ENCODE peak calls at places on chromosomes 13 and 19, in four cellular contexts. D, H, V and S are unnamed samples.

GRCh38 chr13:110885966-110886365 is 28.9 kb downstream of the ANKRD10 start:
- DNase-seq in D (no peak), H (no peak), V (no peak), S (peak)

GRCh38 chr19:37361994-37362393 is 8.9 kb upstream of the ZNF527 start:
- DNase-seq in D (peak), H (no peak), V (no peak), S (no peak)

GRCh38 chr13:66343224-66343828 is 886.8 kb downstream of the PCDH9 start:
- DNase-seq in D (no peak), H (no peak), V (no peak), S (no peak)

GRCh38 chr19:17686592-17687042 is 1.5 kb downstream of the UNC13A start:
- DNase-seq in D (peak), H (no peak), V (no peak), S (peak)

GRCh38 chr13:73059460-73060250 is 850 bp downstream of the KLF5 start:
- DNase-seq in D (peak), H (no peak), V (peak), S (peak)

GRCh38 chr19:7888145-7888825 is at the start of gene LRRC8E:
- DNase-seq in D (peak), H (peak), V (no peak), S (peak)

GRCh38 chr19:30941591-30941990 is 407.6 kb downstream of the TSHZ3 start:
- DNase-seq in D (no peak), H (no peak), V (no peak), S (no peak)

GRCh38 chr19:14560776-14561108 is 11.1 kb downstream of the NDUFB7 start:
- DNase-seq in D (no peak), H (no peak), V (no peak), S (no peak)

GRCh38 chr19:49911381-49912145 is 14.9 kb upstream of the IL4I1 start:
- DNase-seq in D (no peak), H (no peak), V (no peak), S (no peak)

GRCh38 chr19:46736544-46737274 is 9.1 kb upstream of the FKRP start:
- DNase-seq in D (no peak), H (no peak), V (no peak), S (no peak)

GRCh38 chr13:77338961-77339401 is 12.1 kb upstream of the MYCBP2 start:
- DNase-seq in D (no peak), H (no peak), V (no peak), S (no peak)

GRCh38 chr19:11737964-11738745 is 591 bp downstream of the ZNF823 start:
- DNase-seq in D (peak), H (peak), V (peak), S (peak)

GRCh38 chr13:112079696-112080095 is 12.7 kb downstream of the SOX1 start:
- DNase-seq in D (no peak), H (no peak), V (no peak), S (peak)

GRCh38 chr19:57280913-57281425 is 684 bp downstream of the ZNF460 start:
- DNase-seq in D (peak), H (peak), V (peak), S (no peak)

GRCh38 chr19:2180881-2181617 is 17.3 kb downstream of the DOT1L start:
- DNase-seq in D (no peak), H (no peak), V (no peak), S (no peak)

GRCh38 chr13:68808456-68808855 is 1299.2 kb upstream of the ATXN8OS start:
- DNase-seq in D (no peak), H (no peak), V (no peak), S (no peak)

GRCh38 chr13:31638577-31638976 is 100.7 kb upstream of the RXFP2 start:
- DNase-seq in D (peak), H (peak), V (no peak), S (no peak)

GRCh38 chr19:53865918-53866696 is 1.6 kb upstream of the MYADM start:
- DNase-seq in D (peak), H (peak), V (no peak), S (peak)

GRCh38 chr13:39297023-39297422 is 258.8 kb downstream of the NHLRC3 start:
- DNase-seq in D (no peak), H (no peak), V (no peak), S (no peak)

GRCh38 chr19:15991602-15992001 is 42.8 kb downstream of the OR10H4 start:
- DNase-seq in D (no peak), H (no peak), V (no peak), S (no peak)

GRCh38 chr13:20401586-20401957 is 124.1 kb downstream of the CRYL1 start:
- DNase-seq in D (no peak), H (peak), V (no peak), S (no peak)

GRCh38 chr19:51421229-51422052 is 4.0 kb upstream of the SIGLEC10 start:
- DNase-seq in D (no peak), H (no peak), V (peak), S (no peak)

GRCh38 chr19:53328967-53329366 is 4.6 kb upstream of the ZNF845 start:
- DNase-seq in D (peak), H (peak), V (no peak), S (peak)

GRCh38 chr13:19601749-19602725 is 31.4 kb upstream of the MPHOSPH8 start:
- DNase-seq in D (peak), H (peak), V (no peak), S (peak)

GRCh38 chr19:3710265-3710812 is 2.2 kb downstream of the TJP3 start:
- DNase-seq in D (no peak), H (peak), V (no peak), S (peak)

DNA sequence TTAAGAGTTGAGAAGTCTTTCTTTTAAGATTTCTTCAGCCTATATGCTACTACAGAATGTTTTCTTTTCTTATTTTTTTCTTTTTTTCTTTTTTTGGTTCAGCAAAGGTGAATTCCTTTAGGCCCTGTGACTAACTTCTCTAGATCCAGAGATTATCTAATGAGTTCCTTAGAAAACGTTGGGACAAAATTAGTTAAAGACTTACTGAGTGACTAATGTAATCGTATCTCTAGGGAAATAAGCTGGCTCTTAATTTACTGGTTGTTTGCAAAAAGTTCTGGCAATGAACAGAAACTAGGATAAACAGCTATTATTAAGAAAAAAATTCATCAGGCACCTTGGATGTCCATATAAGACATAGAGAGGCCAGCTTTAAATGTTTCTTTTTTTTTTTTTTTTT is 30.7 kb upstream of the CSNK1A1L start:
- DNase-seq in D (peak), H (no peak), V (no peak), S (no peak)
- H3K4me3 ChIP-seq in D (no peak), H (no peak), V (no peak), S (no peak)

GRCh38 chr13:33231339-33231738 is 54.2 kb downstream of the STARD13 start:
- DNase-seq in D (no peak), H (no peak), V (no peak), S (no peak)
- H3K9ac ChIP-seq in D (peak), H (no peak), V (no peak), S (no peak)

GRCh38 chr13:44193731-44194130 is 179.9 kb upstream of the SERP2 start:
- DNase-seq in D (no peak), H (no peak), V (no peak), S (no peak)

GRCh38 chr13:44188257-44188656 is 185.4 kb upstream of the SERP2 start:
- DNase-seq in D (peak), H (peak), V (no peak), S (no peak)

GRCh38 chr13:44191504-44192171 is 182.0 kb upstream of the SERP2 start:
- DNase-seq in D (peak), H (peak), V (peak), S (peak)

GRCh38 chr13:44189085-44189484 is 184.5 kb upstream of the SERP2 start:
- DNase-seq in D (no peak), H (no peak), V (no peak), S (no peak)

GRCh38 chr13:44191103-44191502 is 182.5 kb upstream of the SERP2 start:
- DNase-seq in D (no peak), H (no peak), V (no peak), S (no peak)
- H3K4me3 ChIP-seq in D (peak), H (no peak), V (no peak), S (no peak)

DNA sequence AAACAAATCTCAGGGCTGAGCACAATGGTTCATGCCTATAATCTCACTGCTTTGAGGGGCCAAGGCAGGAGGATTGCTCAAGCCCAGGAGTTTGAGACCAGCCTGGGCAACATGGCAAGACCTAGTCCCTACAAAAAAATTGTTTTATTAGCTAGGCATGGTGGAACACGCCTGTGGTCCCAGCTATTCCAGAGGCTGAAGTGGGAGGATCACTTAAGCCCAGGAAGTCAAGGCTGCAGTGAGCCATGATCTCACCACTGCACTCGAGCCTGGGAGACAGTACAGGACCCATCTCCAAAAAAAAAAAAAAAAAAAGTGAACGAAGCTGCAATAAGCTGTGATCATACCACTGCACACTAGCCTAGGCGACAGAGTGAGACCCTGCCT is 25.1 kb downstream of the ABCC4 start:
- DNase-seq in D (no peak), H (no peak), V (no peak), S (no peak)
- H3K9ac ChIP-seq in D (no peak), H (no peak), V (no peak), S (no peak)

DNA sequence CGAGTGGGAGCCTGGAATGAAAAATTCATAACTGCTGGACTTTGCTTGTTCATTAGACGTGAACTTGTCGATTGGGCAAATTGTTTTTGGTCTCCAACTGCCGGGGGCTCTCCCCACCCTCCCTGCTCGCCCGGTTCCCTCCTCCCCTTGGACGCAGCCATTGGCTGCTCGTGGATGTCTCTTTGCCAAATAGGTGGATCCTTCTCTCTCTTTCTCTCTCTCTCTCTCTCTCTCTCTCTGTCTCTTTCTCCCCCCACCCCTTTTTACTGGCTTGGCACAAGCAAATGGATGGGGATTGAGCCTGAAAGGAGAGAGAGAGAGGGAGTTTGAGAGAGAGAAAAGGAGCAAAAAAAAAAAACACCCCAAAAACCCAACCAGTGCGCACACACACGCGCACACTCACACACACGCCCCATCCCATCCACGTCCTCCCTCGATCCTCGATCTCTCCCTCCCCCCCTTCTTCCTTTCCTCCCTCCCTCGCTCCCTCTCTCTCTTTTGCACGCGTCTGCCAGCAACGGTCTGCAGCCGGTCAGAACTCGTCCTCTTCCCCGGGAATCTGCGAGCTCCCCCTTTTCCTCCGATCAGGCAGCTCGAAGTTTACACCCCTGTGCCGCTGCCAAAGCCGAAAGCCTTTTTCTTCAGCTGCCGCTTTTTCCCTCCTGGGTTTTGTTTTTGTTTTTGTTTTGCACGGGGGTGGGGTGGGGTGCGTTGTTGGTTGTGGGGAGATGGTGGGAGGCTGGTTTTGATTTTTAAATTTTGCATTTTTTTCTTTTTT is 27.8 kb downstream of the NFIX start:
- DNase-seq in D (peak), H (peak), V (no peak), S (peak)
- H3K4me3 ChIP-seq in D (peak), H (peak), V (no peak), S (peak)

DNA sequence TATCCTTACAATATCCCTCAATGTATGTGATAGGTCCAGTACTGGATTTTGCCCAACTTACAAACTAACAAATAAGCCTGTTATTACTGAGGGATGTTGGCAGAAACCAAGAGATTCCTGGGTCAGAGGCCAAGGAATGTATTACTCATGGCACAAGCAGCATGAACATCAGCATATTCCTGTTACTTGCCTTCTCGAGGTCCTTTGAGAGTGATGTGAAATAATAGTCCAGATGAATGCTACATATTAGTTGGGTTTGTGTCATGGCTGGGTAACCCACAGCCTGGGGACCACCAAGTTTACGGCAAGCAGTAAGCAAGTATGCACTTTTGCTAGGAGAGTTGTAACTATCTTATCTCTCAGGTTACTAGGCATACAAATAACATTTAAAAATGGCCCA is 384.5 kb upstream of the GPC6 start:
- DNase-seq in D (peak), H (peak), V (no peak), S (no peak)
- H3K9ac ChIP-seq in D (no peak), H (no peak), V (no peak), S (no peak)